ENCODE peak calls at places on chromosomes 3 and 15, in four cellular contexts. T is fibroblast of the aortic adventitia, E is endodermal cell, A is lower leg skin. C is an unnamed sample.

GRCh38 chr15:31598620-31599019 is 272.0 kb downstream of the KLF13 start:
- DNase-seq in E (peak; percentile 92), T (no peak), A (no peak), C (no peak)

GRCh38 chr15:70722266-70723123 is 40.9 kb downstream of the UACA start:
- DNase-seq in A (no peak), E (no peak), T (peak; percentile 87), C (no peak)

GRCh38 chr3:127184870-127185216 is 8.1 kb upstream of the PRR23E start:
- DNase-seq in E (no peak), T (no peak), A (no peak), C (no peak)

GRCh38 chr3:121707531-121708273 is 41.8 kb downstream of the GOLGB1 start:
- DNase-seq in T (no peak), E (no peak), A (no peak), C (no peak)

GRCh38 chr3:108219336-108219735 is 2.9 kb downstream of the IFT57 start:
- DNase-seq in T (no peak), E (no peak), A (no peak), C (no peak)

GRCh38 chr15:72230197-72231065 is 559 bp downstream of the PKM start:
- DNase-seq in E (peak; percentile 91), T (peak; percentile 83), A (peak; percentile 85), C (peak; percentile 92)

GRCh38 chr3:155035553-155035952 is 44.6 kb upstream of the MME start:
- DNase-seq in A (no peak), T (no peak), E (no peak), C (no peak)

GRCh38 chr15:58452775-58453174 is 21.0 kb downstream of the LIPC start:
- DNase-seq in T (no peak), E (no peak), A (no peak), C (no peak)

GRCh38 chr15:32872606-32873291 is 154.9 kb downstream of the GREM1 start:
- DNase-seq in E (no peak), A (peak; percentile 34), T (peak; percentile 96), C (peak; percentile 74)

GRCh38 chr3:184230603-184231528 is 1.5 kb downstream of the VWA5B2 start:
- DNase-seq in A (no peak), T (no peak), E (peak; percentile 78), C (no peak)

GRCh38 chr3:130508970-130509369 is 8.0 kb upstream of the COL6A6 start:
- DNase-seq in T (peak; percentile 47), E (no peak), A (no peak), C (peak; percentile 34)

GRCh38 chr3:129627350-129628168 is 21.1 kb upstream of the PLXND1 start:
- DNase-seq in T (peak; percentile 89), A (no peak), E (peak; percentile 94), C (peak; percentile 81)

GRCh38 chr3:99858461-99858860 is 40.8 kb downstream of the CMSS1 start:
- DNase-seq in A (no peak), E (no peak), T (no peak), C (no peak)

GRCh38 chr3:46619845-46620778 is 7.8 kb downstream of the FAM240A start:
- DNase-seq in A (no peak), E (peak; percentile 57), T (no peak), C (no peak)

GRCh38 chr15:39213385-39213840 is 367.5 kb upstream of the THBS1 start:
- DNase-seq in E (peak; percentile 95), A (peak; percentile 27), T (peak; percentile 98), C (no peak)

GRCh38 chr3:112228786-112229185 is 65.2 kb downstream of the SLC9C1 start:
- DNase-seq in T (no peak), A (no peak), E (no peak), C (no peak)

GRCh38 chr3:133663569-133664313 is 2.0 kb upstream of the TOPBP1 start:
- DNase-seq in T (peak; percentile 50), A (no peak), E (peak; percentile 70), C (no peak)

DNA sequence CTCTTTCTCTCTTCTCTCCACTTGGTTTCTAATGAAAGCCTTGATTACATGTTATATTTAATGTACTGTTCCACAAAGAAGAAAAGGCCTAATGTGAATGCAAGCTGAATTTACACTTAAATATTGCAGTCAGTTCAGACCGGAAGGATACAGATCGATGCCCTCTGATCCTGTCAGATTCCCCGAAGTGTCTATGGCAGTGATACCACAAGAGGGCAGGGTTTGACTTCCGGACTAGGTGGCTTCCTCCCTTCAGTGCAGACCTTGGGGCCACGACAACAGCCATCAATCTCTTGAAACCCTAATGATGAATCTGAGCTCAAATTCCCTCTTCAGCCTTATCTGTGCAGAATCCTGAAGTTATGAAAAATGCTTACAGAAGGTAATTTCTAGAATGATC is 29.5 kb downstream of the AGTR1 start:
- DNase-seq in T (no peak), A (no peak), E (peak; percentile 84), C (no peak)
- TF ChIP-seq CTCF in T (no peak), A (no peak), E (peak; percentile 86), C (no peak)

DNA sequence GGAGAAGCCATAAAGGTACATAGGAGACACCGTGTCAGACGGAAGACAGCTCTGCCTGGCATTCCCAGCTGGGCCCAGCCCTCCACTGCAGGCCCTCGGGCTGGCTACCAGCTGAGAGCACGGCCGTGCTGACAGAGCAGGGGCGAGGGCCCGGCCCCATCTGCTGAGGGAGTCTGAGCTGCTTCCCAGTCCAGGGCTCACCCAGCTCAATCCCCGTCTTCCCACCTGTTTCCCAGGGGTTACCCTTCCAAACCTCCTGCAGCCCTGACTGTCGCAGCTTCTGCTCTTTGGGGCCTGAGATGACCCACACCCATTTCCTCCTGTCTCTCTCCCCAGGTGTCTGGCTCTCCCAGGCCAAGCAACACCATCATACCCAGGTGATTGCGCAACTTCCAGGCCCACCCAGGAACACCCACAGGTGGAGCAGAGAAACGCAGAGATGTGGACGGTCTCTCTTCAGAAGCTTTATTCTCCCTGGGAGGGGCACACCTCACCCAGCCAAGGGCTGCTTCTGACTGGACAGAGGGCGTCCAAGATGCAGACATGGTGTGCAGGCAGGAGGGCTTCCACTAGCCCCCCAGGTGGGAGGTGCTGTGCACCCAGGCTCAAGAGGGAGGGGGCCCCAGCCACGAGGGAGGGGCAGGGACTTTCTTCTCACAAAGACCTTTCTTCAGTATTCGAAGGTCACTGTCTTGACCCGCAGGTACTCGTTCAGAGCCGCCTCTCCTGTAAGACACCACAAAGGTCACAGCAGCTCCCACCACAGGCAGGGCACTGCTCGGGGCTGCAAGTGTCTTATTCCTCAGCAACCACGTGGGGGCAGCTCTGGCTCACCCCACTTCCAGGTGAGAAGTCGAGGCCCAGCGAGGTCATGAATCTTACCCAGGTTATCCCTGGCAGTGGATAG is 19.4 kb upstream of the SLC41A3 start:
- DNase-seq in E (peak; percentile 73), T (no peak), A (peak; percentile 12), C (no peak)
- TF ChIP-seq CTCF in E (peak; percentile 63), T (no peak), A (no peak), C (no peak)

DNA sequence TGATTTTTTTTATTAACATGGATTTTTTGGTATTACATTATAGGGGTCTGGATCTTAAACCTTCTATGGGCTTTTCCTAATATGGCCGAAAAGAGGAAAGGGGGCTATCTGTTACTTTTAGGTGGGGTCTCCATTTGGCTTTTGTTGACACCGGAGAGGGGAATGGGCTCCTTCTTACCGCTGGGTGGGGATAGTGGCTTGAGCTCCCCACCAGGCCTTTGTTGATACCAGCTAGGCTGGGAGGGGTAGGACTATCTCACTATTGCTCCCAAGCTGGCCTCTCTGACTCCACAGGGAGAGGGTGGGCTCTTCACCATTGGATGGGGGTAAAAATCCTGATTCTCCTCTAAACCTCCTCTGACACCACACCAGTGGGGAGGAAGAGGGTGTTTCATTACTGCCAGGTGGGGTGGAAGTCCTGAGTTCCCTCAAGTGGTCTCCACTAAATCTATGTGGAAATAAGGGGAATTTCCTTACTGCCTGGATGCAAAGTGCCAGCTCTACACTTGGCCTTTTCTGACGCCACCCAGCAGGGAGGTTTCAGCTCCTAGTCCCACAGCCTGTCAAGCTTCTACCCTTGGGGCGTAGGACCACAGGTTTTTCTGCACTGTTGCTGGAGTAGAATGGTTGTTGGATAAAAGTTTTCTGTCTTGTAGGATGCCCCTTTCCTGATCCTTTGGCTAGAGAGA is 572.3 kb downstream of the MAGI1 start:
- DNase-seq in E (peak; percentile 81), A (no peak), T (no peak), C (no peak)
- TF ChIP-seq CTCF in E (peak; percentile 77), A (no peak), T (no peak), C (no peak)

DNA sequence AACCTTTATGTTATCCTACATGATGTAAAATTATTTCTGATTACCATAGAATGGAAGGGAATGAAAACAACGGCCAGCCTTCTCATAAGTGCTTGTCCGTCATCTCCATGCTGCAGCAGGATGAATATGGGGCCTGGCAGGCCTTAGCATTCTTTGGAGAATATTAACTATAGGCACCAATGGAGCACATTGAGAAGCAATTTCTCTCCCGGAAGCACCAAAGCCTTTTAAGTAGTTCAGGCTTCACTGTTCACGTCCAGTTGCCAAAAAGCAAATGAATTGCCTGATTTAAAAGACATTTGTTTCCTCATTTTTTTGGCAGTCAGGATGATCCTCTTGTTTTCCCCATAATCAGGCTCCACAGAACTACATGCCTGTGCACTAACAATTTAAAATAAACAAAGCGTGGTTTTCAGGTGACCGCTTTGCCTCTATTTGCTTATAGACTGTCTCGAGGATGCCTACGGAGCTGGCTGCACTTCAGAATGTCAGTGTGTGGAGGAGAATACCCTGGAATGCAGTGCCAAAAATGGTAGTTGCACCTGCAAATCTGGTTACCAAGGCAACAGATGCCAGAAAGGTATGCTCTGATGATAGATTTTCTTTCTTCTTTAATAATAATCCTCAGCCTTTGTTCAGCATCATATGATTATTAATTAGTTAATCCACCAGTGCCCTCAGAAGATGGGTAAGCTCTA is 725.2 kb upstream of the GOLIM4 start:
- DNase-seq in T (no peak), E (no peak), A (no peak), C (no peak)
- TF ChIP-seq CTCF in T (no peak), E (no peak), A (no peak), C (no peak)

DNA sequence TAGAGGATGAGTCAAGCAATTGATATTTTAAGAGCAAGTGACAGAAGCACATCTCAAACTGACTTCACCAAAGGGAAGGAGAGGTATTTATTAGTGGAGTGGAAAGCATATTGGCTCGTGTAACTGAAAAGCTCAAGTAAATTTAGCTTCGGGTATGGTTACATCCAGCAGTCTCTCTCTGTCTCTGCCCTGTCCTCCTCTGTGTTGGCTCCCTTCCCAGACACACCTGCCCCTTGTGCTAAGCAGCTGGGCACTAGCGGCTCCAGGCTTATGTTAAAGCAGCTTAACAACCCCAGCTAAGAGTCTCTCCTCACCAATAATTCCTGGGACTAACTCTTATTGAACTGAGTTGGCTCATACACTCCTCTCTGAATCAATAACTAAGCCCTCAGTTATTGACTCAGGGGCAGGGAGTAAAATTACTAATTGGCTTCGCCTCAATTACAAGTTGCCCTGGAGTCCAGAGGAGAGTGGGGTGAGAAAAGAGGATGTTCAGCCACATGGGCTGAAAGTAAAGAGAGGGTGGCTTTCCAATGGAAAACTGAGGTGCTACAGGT is 12.7 kb upstream of the SH3BP5 start:
- DNase-seq in E (no peak), T (no peak), A (no peak), C (no peak)
- TF ChIP-seq CTCF in E (no peak), T (no peak), A (no peak), C (no peak)

GRCh38 chr3:40770046-40770445 is 245.3 kb downstream of the ZNF621 start:
- DNase-seq in E (no peak), A (peak; percentile 33), T (no peak), C (no peak)
- TF ChIP-seq CTCF in E (no peak), A (no peak), T (no peak), C (no peak)

DNA sequence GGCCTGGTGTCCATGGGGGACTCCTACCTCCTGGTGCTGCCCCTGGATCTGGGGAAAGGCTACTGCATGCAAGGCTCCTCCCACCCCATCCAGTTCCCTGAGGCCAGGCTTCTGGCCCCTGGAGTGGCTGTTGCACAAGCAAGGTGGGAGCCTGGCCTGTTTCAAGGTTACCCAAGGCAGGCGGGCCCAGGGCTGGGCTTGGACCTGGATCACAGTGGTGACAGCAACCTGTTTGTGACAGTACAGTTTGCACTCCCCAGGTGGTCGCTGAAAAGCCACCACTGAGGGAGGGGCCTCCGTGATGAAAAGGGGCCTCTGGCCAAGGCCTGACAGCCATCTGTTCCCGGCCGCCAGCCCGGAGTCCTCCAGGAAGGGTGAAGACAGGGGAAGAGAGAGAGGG is 14.4 kb upstream of the KY start:
- DNase-seq in T (no peak), E (no peak), A (no peak), C (no peak)
- TF ChIP-seq CTCF in T (no peak), E (no peak), A (no peak), C (no peak)

C was measured in uterus.